ENCODE peak calls at places on chromosome 15, in four cellular contexts. T is effector memory CD8-positive, alpha-beta T cell; A is mucosa of descending colon; V is body of pancreas. Y is an unnamed sample.
A peak's percentile ranks its signal among the peaks of the same experiment; 100 is the strongest.

GRCh38 chr15:80118956-80119355 is 33.8 kb upstream of the FAH start:
- DNase-seq in A (no peak), V (no peak), T (no peak), Y (no peak)

GRCh38 chr15:70576683-70577082 is 186.7 kb downstream of the UACA start:
- DNase-seq in A (no peak), T (no peak), V (no peak), Y (no peak)

GRCh38 chr15:79418693-79419279 is 13.3 kb upstream of the MINAR1 start:
- DNase-seq in A (no peak), V (no peak), T (no peak), Y (no peak)

GRCh38 chr15:66995257-66995656 is 70.1 kb upstream of the SMAD3 start:
- DNase-seq in V (no peak), A (no peak), T (no peak), Y (no peak)

GRCh38 chr15:73930790-73931281 is 4.6 kb downstream of the LOXL1 start:
- DNase-seq in T (no peak), V (no peak), A (no peak), Y (peak; percentile 26)

GRCh38 chr15:76674883-76675282 is 230.3 kb downstream of the SCAPER start:
- DNase-seq in V (no peak), A (no peak), T (no peak), Y (no peak)

GRCh38 chr15:70243686-70244540 is 146.2 kb upstream of the TLE3 start:
- DNase-seq in T (no peak), V (no peak), A (no peak), Y (no peak)

GRCh38 chr15:88572030-88572333 is 25.5 kb upstream of the DET1 start:
- DNase-seq in V (no peak), T (no peak), A (no peak), Y (no peak)

GRCh38 chr15:63573533-63573932 is 23.7 kb upstream of the FBXL22 start:
- DNase-seq in T (no peak), V (no peak), A (no peak), Y (no peak)

GRCh38 chr15:23690450-23690852 is 3.3 kb upstream of the NDN start:
- DNase-seq in T (no peak), V (peak; percentile 68), A (peak; percentile 17), Y (peak; percentile 63)

GRCh38 chr15:40929730-40930429 is 740 bp downstream of the DLL4 start:
- DNase-seq in T (no peak), V (peak; percentile 45), A (peak; percentile 63), Y (peak; percentile 75)

GRCh38 chr15:96331141-96331941 is 841 bp downstream of the NR2F2 start:
- DNase-seq in A (no peak), T (no peak), V (no peak), Y (peak; percentile 56)

GRCh38 chr15:80228959-80229610 is 22.9 kb downstream of the CTXND1 start:
- DNase-seq in T (no peak), A (no peak), V (no peak), Y (no peak)

GRCh38 chr15:60093273-60094067 is 89.4 kb downstream of the FOXB1 start:
- DNase-seq in T (no peak), V (peak; percentile 27), A (peak; percentile 44), Y (no peak)

GRCh38 chr15:72824112-72824511 is 40.6 kb upstream of the ADPGK start:
- DNase-seq in V (no peak), T (no peak), A (no peak), Y (no peak)

GRCh38 chr15:68546318-68546717 is 32.5 kb upstream of the CORO2B start:
- DNase-seq in A (no peak), T (no peak), V (no peak), Y (no peak)

GRCh38 chr15:101329309-101329863 is 34.3 kb upstream of the SNRPA1 start:
- DNase-seq in A (no peak), T (no peak), V (peak; percentile 2), Y (no peak)

GRCh38 chr15:78177447-78177873 is 28.3 kb downstream of the IDH3A start:
- DNase-seq in A (peak; percentile 68), T (no peak), V (peak; percentile 58), Y (no peak)

GRCh38 chr15:57972801-57973311 is 92.7 kb downstream of the ALDH1A2 start:
- DNase-seq in T (no peak), V (no peak), A (no peak), Y (no peak)

GRCh38 chr15:40960151-40960885 is 7.0 kb downstream of the CHAC1 start:
- DNase-seq in T (no peak), V (no peak), A (no peak), Y (no peak)

GRCh38 chr15:40246496-40247275 is 7.8 kb downstream of the PAK6 start:
- DNase-seq in A (no peak), V (no peak), T (no peak), Y (peak; percentile 32)

GRCh38 chr15:67307156-67307555 is 52.6 kb downstream of the IQCH start:
- DNase-seq in T (no peak), A (no peak), V (no peak), Y (no peak)

GRCh38 chr15:60480888-60481287 is 1.9 kb upstream of the ICE2 start:
- DNase-seq in A (peak; percentile 57), T (no peak), V (no peak), Y (no peak)

GRCh38 chr15:97420116-97420515 is 540.4 kb upstream of the ARRDC4 start:
- DNase-seq in A (no peak), V (no peak), T (no peak), Y (no peak)

GRCh38 chr15:45268135-45268534 is 16.1 kb downstream of the SLC28A2 start:
- DNase-seq in A (peak; percentile 74), V (peak; percentile 36), T (peak; percentile 20), Y (no peak)

GRCh38 chr15:40456299-40456712 is 14.5 kb upstream of the CHST14 start:
- DNase-seq in T (no peak), V (peak; percentile 52), A (peak; percentile 17), Y (no peak)

GRCh38 chr15:63466378-63467192 is 37.8 kb upstream of the USP3 start:
- DNase-seq in V (peak; percentile 38), A (peak; percentile 90), T (peak; percentile 71), Y (no peak)

GRCh38 chr15:71485094-71485693 is 325.2 kb upstream of the NR2E3 start:
- DNase-seq in V (no peak), A (peak; percentile 8), T (no peak), Y (no peak)

GRCh38 chr15:98799991-98800390 is 151.7 kb downstream of the IGF1R start:
- DNase-seq in T (no peak), A (no peak), V (no peak), Y (no peak)

GRCh38 chr15:75723847-75724660 is 11.4 kb upstream of the CSPG4 start:
- DNase-seq in T (no peak), V (peak; percentile 87), A (peak; percentile 93), Y (peak; percentile 91)

GRCh38 chr15:71713191-71713798 is 97.1 kb upstream of the NR2E3 start:
- DNase-seq in A (no peak), T (no peak), V (no peak), Y (no peak)

GRCh38 chr15:66231421-66232266 is 21.9 kb downstream of the MEGF11 start:
- DNase-seq in V (no peak), T (no peak), A (no peak), Y (no peak)

GRCh38 chr15:58247803-58248503 is 109.8 kb downstream of the AQP9 start:
- DNase-seq in V (peak; percentile 36), A (peak; percentile 28), T (no peak), Y (peak; percentile 91)

GRCh38 chr15:91535856-91536500 is 317.5 kb upstream of the SLCO3A1 start:
- DNase-seq in T (no peak), A (no peak), V (no peak), Y (no peak)

Y was measured in lower lobe of right lung.